ENCODE peak calls at places on chromosome 13, in six cellular contexts. E is Daoy; K is H54; W is activated T-helper 1 cell treated with anti-CD3 and anti-CD28 coated beads, Interleukin-12 subunit alpha, Interleukin-12 subunit beta, Interleukin-2, Interleukin-4 antibody, amounts not matched to agents 30 ng/mL and 10 ng/mL and 1 ng/mL, durations not matched to agents 14 hours and 24 hours and 36 hours; U is NCI-H345; N is foreskin keratinocyte. X is an unnamed sample.

GRCh38 chr13:112588490-112589297 is 741 bp upstream of the TUBGCP3 start:
- DNase-seq in N (no peak), W (no peak), U (peak; percentile 20), K (no peak), E (no peak), X (no peak)

GRCh38 chr13:36796052-36796451 is 23.0 kb upstream of the RFXAP start:
- DNase-seq in W (no peak), K (no peak), U (no peak), N (no peak), E (no peak), X (no peak)

GRCh38 chr13:92103673-92104296 is 705.4 kb downstream of the GPC5 start:
- DNase-seq in U (no peak), K (no peak), N (no peak), W (no peak), E (no peak), X (no peak)

GRCh38 chr13:49444517-49445395 is 682 bp downstream of the SETDB2 start:
- DNase-seq in N (peak; percentile 61), K (no peak), E (peak; percentile 32), U (no peak), W (peak; percentile 21), X (peak; percentile 9)

GRCh38 chr13:111005808-111006494 is 91.1 kb upstream of the ANKRD10 start:
- DNase-seq in E (no peak), U (no peak), N (no peak), K (no peak), W (no peak), X (no peak)

GRCh38 chr13:38341149-38341692 is 8.4 kb upstream of the UFM1 start:
- DNase-seq in K (no peak), E (no peak), W (no peak), N (no peak), U (no peak), X (peak; percentile 30)

GRCh38 chr13:102774596-102775375 is 1.2 kb upstream of the TEX30 start:
- DNase-seq in U (no peak), K (no peak), N (no peak), W (no peak), E (no peak), X (no peak)

GRCh38 chr13:95536629-95537241 is 15.8 kb upstream of the CLDN10 start:
- DNase-seq in U (peak; percentile 25), K (no peak), E (no peak), W (no peak), N (peak; percentile 23), X (peak; percentile 11)

GRCh38 chr13:51541037-51541436 is 43.2 kb upstream of the WDFY2 start:
- DNase-seq in W (no peak), K (no peak), U (no peak), E (no peak), N (no peak), X (no peak)

GRCh38 chr13:33610471-33611015 is 207.4 kb upstream of the RFC3 start:
- DNase-seq in K (no peak), U (no peak), E (peak; percentile 86), W (peak; percentile 8), N (no peak), X (peak; percentile 11)

GRCh38 chr13:78758549-78758948 is 99.6 kb upstream of the OBI1 start:
- DNase-seq in U (no peak), E (no peak), N (no peak), K (no peak), W (no peak), X (no peak)

GRCh38 chr13:48123827-48124226 is 28.9 kb upstream of the MED4 start:
- DNase-seq in N (peak; percentile 27), K (no peak), W (no peak), E (no peak), U (peak; percentile 30), X (no peak)

GRCh38 chr13:91632071-91632470 is 233.7 kb downstream of the GPC5 start:
- DNase-seq in W (no peak), K (no peak), N (peak; percentile 63), U (no peak), E (no peak), X (no peak)

GRCh38 chr13:42405665-42406390 is 133.9 kb downstream of the AKAP11 start:
- DNase-seq in U (no peak), N (peak; percentile 86), W (no peak), E (peak; percentile 51), K (no peak), X (no peak)

X was measured in K562.